ENCODE peak calls at places on chromosomes 16 and 17, in six cellular contexts. One of them, this sample, is unnamed.

GRCh38 chr16:89040391-89040790 is 53.3 kb upstream of the ACSF3 start:
- DNase-seq in foreskin keratinocyte: no peak
- DNase-seq in AG10803: no peak
- DNase-seq in suprapubic skin: no peak
- DNase-seq in adrenal gland: no peak
- DNase-seq in pancreas: no peak
- DNase-seq in this sample: no peak

GRCh38 chr16:68599586-68599985 is 45.5 kb upstream of the CDH3 start:
- DNase-seq in foreskin keratinocyte: no peak
- DNase-seq in AG10803: no peak
- DNase-seq in pancreas: no peak
- DNase-seq in adrenal gland: no peak
- DNase-seq in suprapubic skin: no peak
- DNase-seq in this sample: no peak

GRCh38 chr16:72927199-72928088 is 120.5 kb downstream of the ZFHX3 start:
- DNase-seq in foreskin keratinocyte: peak; percentile 86
- DNase-seq in AG10803: peak; percentile 96
- DNase-seq in adrenal gland: no peak
- DNase-seq in suprapubic skin: no peak
- DNase-seq in pancreas: no peak
- DNase-seq in this sample: peak; percentile 20

GRCh38 chr16:67029249-67030096 is 524 bp downstream of the CBFB start:
- DNase-seq in AG10803: peak; percentile 61
- DNase-seq in adrenal gland: peak; percentile 74
- DNase-seq in pancreas: peak; percentile 83
- DNase-seq in suprapubic skin: peak; percentile 84
- DNase-seq in foreskin keratinocyte: no peak
- DNase-seq in this sample: peak; percentile 69

GRCh38 chr17:80855968-80856862 is 135.4 kb upstream of the CHMP6 start:
- DNase-seq in adrenal gland: peak; percentile 95
- DNase-seq in AG10803: peak; percentile 99
- DNase-seq in pancreas: peak; percentile 48
- DNase-seq in foreskin keratinocyte: peak; percentile 92
- DNase-seq in suprapubic skin: no peak
- DNase-seq in this sample: peak; percentile 46

GRCh38 chr17:3575506-3575905 is 17.9 kb upstream of the TRPV3 start:
- DNase-seq in adrenal gland: no peak
- DNase-seq in AG10803: peak; percentile 93
- DNase-seq in pancreas: no peak
- DNase-seq in suprapubic skin: no peak
- DNase-seq in foreskin keratinocyte: peak; percentile 97
- DNase-seq in this sample: no peak

GRCh38 chr17:33292184-33292980 is 713 bp downstream of the ASIC2 start:
- DNase-seq in foreskin keratinocyte: no peak
- DNase-seq in pancreas: peak; percentile 60
- DNase-seq in suprapubic skin: no peak
- DNase-seq in adrenal gland: no peak
- DNase-seq in AG10803: no peak
- DNase-seq in this sample: peak; percentile 26

GRCh38 chr17:40515491-40516041 is 14.1 kb upstream of the TNS4 start:
- DNase-seq in foreskin keratinocyte: no peak
- DNase-seq in pancreas: no peak
- DNase-seq in suprapubic skin: peak; percentile 45
- DNase-seq in AG10803: no peak
- DNase-seq in adrenal gland: no peak
- DNase-seq in this sample: no peak

GRCh38 chr17:73683788-73684582 is 39.7 kb upstream of the SDK2 start:
- DNase-seq in foreskin keratinocyte: no peak
- DNase-seq in adrenal gland: no peak
- DNase-seq in pancreas: no peak
- DNase-seq in AG10803: no peak
- DNase-seq in suprapubic skin: no peak
- DNase-seq in this sample: no peak

GRCh38 chr16:81885976-81886586 is 107.0 kb downstream of the PLCG2 start:
- DNase-seq in pancreas: no peak
- DNase-seq in adrenal gland: no peak
- DNase-seq in suprapubic skin: no peak
- DNase-seq in AG10803: peak; percentile 25
- DNase-seq in foreskin keratinocyte: no peak
- DNase-seq in this sample: no peak

GRCh38 chr16:81513204-81514040 is 68.8 kb downstream of the CMIP start:
- DNase-seq in foreskin keratinocyte: no peak
- DNase-seq in suprapubic skin: no peak
- DNase-seq in AG10803: peak; percentile 52
- DNase-seq in adrenal gland: peak; percentile 79
- DNase-seq in pancreas: peak; percentile 54
- DNase-seq in this sample: no peak

GRCh38 chr16:78598186-78598585 is 498.7 kb downstream of the WWOX start:
- DNase-seq in pancreas: no peak
- DNase-seq in adrenal gland: no peak
- DNase-seq in foreskin keratinocyte: no peak
- DNase-seq in suprapubic skin: no peak
- DNase-seq in AG10803: no peak
- DNase-seq in this sample: no peak

GRCh38 chr16:70563571-70563970 is 40.0 kb downstream of the SF3B3 start:
- DNase-seq in pancreas: no peak
- DNase-seq in adrenal gland: no peak
- DNase-seq in suprapubic skin: no peak
- DNase-seq in AG10803: peak; percentile 28
- DNase-seq in foreskin keratinocyte: no peak
- DNase-seq in this sample: no peak

GRCh38 chr17:5220074-5220473 is 14.6 kb downstream of the SCIMP start:
- DNase-seq in pancreas: no peak
- DNase-seq in foreskin keratinocyte: no peak
- DNase-seq in suprapubic skin: no peak
- DNase-seq in AG10803: no peak
- DNase-seq in adrenal gland: peak; percentile 72
- DNase-seq in this sample: no peak

GRCh38 chr16:20410153-20410723 is 904 bp downstream of the ACSM5 start:
- DNase-seq in AG10803: no peak
- DNase-seq in foreskin keratinocyte: no peak
- DNase-seq in pancreas: no peak
- DNase-seq in suprapubic skin: no peak
- DNase-seq in adrenal gland: peak; percentile 58
- DNase-seq in this sample: no peak

GRCh38 chr17:55641559-55642160 is 81.0 kb downstream of the TMEM100 start:
- DNase-seq in pancreas: peak; percentile 62
- DNase-seq in foreskin keratinocyte: no peak
- DNase-seq in AG10803: peak; percentile 59
- DNase-seq in suprapubic skin: peak; percentile 83
- DNase-seq in adrenal gland: peak; percentile 88
- DNase-seq in this sample: peak; percentile 57

GRCh38 chr17:63517825-63518534 is 5.2 kb upstream of the KCNH6 start:
- DNase-seq in AG10803: no peak
- DNase-seq in suprapubic skin: no peak
- DNase-seq in foreskin keratinocyte: no peak
- DNase-seq in pancreas: no peak
- DNase-seq in adrenal gland: no peak
- DNase-seq in this sample: no peak

GRCh38 chr16:49281481-49281842 is at the start of gene CBLN1:
- DNase-seq in adrenal gland: no peak
- DNase-seq in suprapubic skin: no peak
- DNase-seq in foreskin keratinocyte: no peak
- DNase-seq in AG10803: no peak
- DNase-seq in pancreas: no peak
- DNase-seq in this sample: no peak

GRCh38 chr16:80369559-80369958 is 171.2 kb upstream of the DYNLRB2 start:
- DNase-seq in foreskin keratinocyte: no peak
- DNase-seq in suprapubic skin: no peak
- DNase-seq in AG10803: peak; percentile 66
- DNase-seq in pancreas: no peak
- DNase-seq in adrenal gland: peak; percentile 66
- DNase-seq in this sample: peak; percentile 34

GRCh38 chr16:27712251-27712711 is 162.3 kb downstream of the KATNIP start:
- DNase-seq in AG10803: no peak
- DNase-seq in suprapubic skin: no peak
- DNase-seq in foreskin keratinocyte: no peak
- DNase-seq in pancreas: peak; percentile 40
- DNase-seq in adrenal gland: no peak
- DNase-seq in this sample: no peak

DNA sequence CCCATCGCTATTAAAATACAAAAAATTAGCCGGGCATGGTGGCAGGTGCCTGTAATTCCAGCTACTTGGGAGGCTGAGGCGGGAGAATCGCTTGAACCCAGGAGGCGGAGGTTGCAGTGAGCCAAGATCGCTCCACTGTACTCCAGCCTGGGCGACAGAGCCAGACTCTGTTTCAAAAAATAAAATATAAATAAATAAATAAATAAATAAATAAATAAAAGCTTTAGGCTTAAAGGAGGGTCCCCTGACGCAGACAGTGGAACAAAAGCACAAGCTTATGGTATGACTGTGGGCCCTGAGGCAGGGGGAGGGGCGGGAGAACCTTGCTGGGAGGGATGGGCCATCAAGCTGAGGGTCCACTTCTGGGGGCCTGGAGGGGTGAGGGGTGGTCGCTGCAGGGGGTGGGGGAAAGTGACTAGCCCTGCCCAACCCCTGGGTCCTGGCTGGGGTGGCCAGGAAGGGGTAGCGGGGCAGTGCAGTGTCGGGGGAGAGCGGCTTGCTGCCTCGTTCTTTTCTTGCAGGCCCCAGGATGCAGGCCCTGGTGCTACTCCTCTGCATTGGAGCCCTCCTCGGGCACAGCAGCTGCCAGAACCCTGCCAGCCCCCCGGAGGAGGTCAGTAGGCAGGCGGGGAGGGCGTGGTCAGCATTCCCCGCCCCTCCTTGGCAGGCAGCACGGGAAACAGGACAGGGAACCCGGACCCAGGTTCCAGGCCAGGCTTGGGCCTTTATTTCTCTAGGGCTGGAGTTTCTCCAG is 4.7 kb downstream of the SERPINF1 start:
- DNase-seq in suprapubic skin: no peak
- DNase-seq in AG10803: no peak
- DNase-seq in adrenal gland: no peak
- DNase-seq in foreskin keratinocyte: no peak
- DNase-seq in pancreas: no peak
- DNase-seq in this sample: no peak
- TF ChIP-seq CTCF in suprapubic skin: no peak
- TF ChIP-seq CTCF in AG10803: no peak
- TF ChIP-seq CTCF in adrenal gland: no peak
- TF ChIP-seq CTCF in foreskin keratinocyte: no peak
- TF ChIP-seq CTCF in pancreas: no peak
- TF ChIP-seq CTCF in this sample: no peak

GRCh38 chr17:67542219-67543114 is 165.4 kb downstream of the PITPNC1 start:
- DNase-seq in adrenal gland: no peak
- DNase-seq in AG10803: no peak
- DNase-seq in suprapubic skin: no peak
- DNase-seq in pancreas: no peak
- DNase-seq in foreskin keratinocyte: no peak
- DNase-seq in this sample: no peak

GRCh38 chr17:67548693-67549092 is 169.0 kb upstream of the NOL11 start:
- DNase-seq in suprapubic skin: no peak
- DNase-seq in AG10803: no peak
- DNase-seq in foreskin keratinocyte: no peak
- DNase-seq in adrenal gland: no peak
- DNase-seq in pancreas: no peak
- DNase-seq in this sample: no peak

GRCh38 chr17:67549787-67550186 is 167.9 kb upstream of the NOL11 start:
- DNase-seq in foreskin keratinocyte: no peak
- DNase-seq in AG10803: no peak
- DNase-seq in pancreas: no peak
- DNase-seq in adrenal gland: peak; percentile 64
- DNase-seq in suprapubic skin: no peak
- DNase-seq in this sample: no peak

GRCh38 chr17:67544364-67544763 is 167.3 kb downstream of the PITPNC1 start:
- DNase-seq in suprapubic skin: no peak
- DNase-seq in AG10803: no peak
- DNase-seq in foreskin keratinocyte: no peak
- DNase-seq in adrenal gland: no peak
- DNase-seq in pancreas: no peak
- DNase-seq in this sample: no peak

DNA sequence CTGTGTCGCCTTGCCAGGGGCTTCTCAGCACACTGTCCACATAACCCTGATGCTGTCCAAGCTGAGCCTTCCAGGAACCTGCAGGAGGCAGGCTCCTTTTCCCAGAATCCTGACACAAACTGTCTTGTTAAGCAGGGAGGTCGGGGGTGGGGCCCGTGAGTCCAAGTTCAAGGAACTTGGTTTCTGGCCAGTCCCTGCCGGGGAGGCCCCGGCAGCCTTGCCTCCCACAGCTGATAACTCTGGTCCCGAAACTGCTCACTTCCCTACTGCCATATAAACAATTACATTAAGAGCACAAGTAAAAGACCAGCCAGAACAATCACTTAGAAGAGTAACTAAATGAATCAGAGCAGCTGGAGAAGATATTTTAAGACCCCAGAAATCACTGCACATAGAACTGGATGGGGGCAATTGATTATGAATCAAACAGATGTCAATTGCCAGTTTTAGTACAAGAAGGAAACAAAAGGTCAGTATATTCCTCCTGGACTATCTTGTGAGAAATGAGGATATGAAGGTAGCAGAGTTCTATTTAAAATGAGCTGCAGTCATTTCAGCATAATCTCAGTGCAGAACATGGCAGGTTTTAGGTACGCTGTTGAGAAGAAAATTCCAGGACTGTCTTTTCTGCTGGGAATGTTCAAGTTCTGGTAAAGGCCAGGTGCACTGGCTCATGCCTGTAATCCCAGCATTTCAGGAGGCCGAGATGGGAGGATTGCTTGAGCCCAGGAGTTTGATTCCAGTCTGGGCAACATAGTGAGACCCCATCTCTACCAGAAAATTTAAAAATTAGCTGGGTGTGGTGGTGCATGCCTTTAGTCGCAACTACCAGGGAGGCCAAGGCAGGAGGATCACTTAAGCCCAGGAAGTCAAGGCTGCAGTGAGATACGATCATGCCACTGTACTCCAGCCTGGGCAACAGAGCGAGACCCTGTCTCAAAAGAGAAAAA is 169.8 kb downstream of the PITPNC1 start:
- DNase-seq in foreskin keratinocyte: no peak
- DNase-seq in suprapubic skin: no peak
- DNase-seq in adrenal gland: peak; percentile 83
- DNase-seq in pancreas: peak; percentile 74
- DNase-seq in AG10803: no peak
- DNase-seq in this sample: peak; percentile 79
- TF ChIP-seq CTCF in foreskin keratinocyte: no peak
- TF ChIP-seq CTCF in suprapubic skin: no peak
- TF ChIP-seq CTCF in adrenal gland: peak; percentile 20
- TF ChIP-seq CTCF in pancreas: no peak
- TF ChIP-seq CTCF in AG10803: no peak
- TF ChIP-seq CTCF in this sample: no peak

GRCh38 chr17:7141824-7142223 is 27.2 kb upstream of the ASGR2 start:
- DNase-seq in adrenal gland: no peak
- DNase-seq in foreskin keratinocyte: no peak
- DNase-seq in suprapubic skin: no peak
- DNase-seq in AG10803: no peak
- DNase-seq in pancreas: no peak
- DNase-seq in this sample: peak; percentile 73
- TF ChIP-seq CTCF in adrenal gland: no peak
- TF ChIP-seq CTCF in foreskin keratinocyte: no peak
- TF ChIP-seq CTCF in suprapubic skin: no peak
- TF ChIP-seq CTCF in AG10803: no peak
- TF ChIP-seq CTCF in pancreas: no peak
- TF ChIP-seq CTCF in this sample: no peak

DNA sequence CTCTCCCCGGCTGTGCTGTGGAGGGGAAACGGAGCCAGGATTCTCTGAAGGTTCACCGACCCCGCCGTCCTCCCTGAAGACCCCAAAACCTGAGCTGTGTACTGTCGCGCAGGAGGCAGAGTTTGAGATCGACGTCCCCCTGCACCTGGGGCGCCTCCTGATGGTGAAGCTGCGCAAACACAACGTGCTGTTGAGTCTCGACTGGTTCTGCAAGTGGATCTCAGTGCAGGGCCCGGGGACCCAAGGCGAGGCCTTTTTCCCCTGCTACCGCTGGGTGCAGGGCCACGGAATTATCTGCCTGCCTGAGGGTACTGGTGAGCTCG is 62.6 kb upstream of the TEKT1 start:
- DNase-seq in adrenal gland: no peak
- DNase-seq in AG10803: no peak
- DNase-seq in foreskin keratinocyte: no peak
- DNase-seq in suprapubic skin: no peak
- DNase-seq in pancreas: no peak
- DNase-seq in this sample: no peak
- TF ChIP-seq CTCF in adrenal gland: peak; percentile 14
- TF ChIP-seq CTCF in AG10803: peak; percentile 38
- TF ChIP-seq CTCF in foreskin keratinocyte: peak; percentile 79
- TF ChIP-seq CTCF in suprapubic skin: peak; percentile 4
- TF ChIP-seq CTCF in pancreas: no peak
- TF ChIP-seq CTCF in this sample: no peak